ENCODE peak calls at places on chromosome 12, in eight cellular contexts. F is keratinocyte; S is MM.1S; Z is ovary; N is pancreas; J is CD8-positive, alpha-beta T cell; U is Caco-2; C is lower lobe of right lung. Y is an unnamed sample.

GRCh38 chr12:101670007-101670671 is 27.3 kb upstream of the CHPT1 start:
- DNase-seq in C (no peak), N (no peak), F (no peak), S (peak; percentile 8), U (peak; percentile 42), J (peak; percentile 49), Z (no peak), Y (peak; percentile 72)

GRCh38 chr12:14563051-14563450 is 4.6 kb downstream of the PLBD1 start:
- DNase-seq in J (no peak), N (no peak), Z (no peak), U (no peak), S (no peak), C (no peak), F (no peak), Y (no peak)

GRCh38 chr12:118773956-118774723 is 207.2 kb upstream of the SRRM4 start:
- DNase-seq in S (no peak), C (no peak), Z (no peak), J (no peak), U (no peak), N (no peak), F (no peak), Y (no peak)

GRCh38 chr12:108980831-108981618 is 39.8 kb downstream of the SVOP start:
- DNase-seq in Z (no peak), F (no peak), S (no peak), J (no peak), C (no peak), U (peak; percentile 46), N (no peak), Y (peak; percentile 73)

GRCh38 chr12:110733089-110733715 is 9.5 kb downstream of the PPP1CC start:
- DNase-seq in S (no peak), J (no peak), N (no peak), C (no peak), U (no peak), Z (no peak), F (no peak), Y (peak; percentile 9)

GRCh38 chr12:19517583-19517982 is 78.3 kb downstream of the AEBP2 start:
- DNase-seq in F (no peak), U (no peak), C (no peak), N (no peak), J (no peak), S (no peak), Z (no peak), Y (no peak)

GRCh38 chr12:119659289-119659897 is 8.5 kb upstream of the PRKAB1 start:
- DNase-seq in J (no peak), F (no peak), S (peak; percentile 26), U (no peak), Z (no peak), N (no peak), C (no peak), Y (peak; percentile 42)

GRCh38 chr12:62934799-62935674 is at the start of gene PPM1H:
- DNase-seq in F (no peak), N (peak; percentile 97), Z (peak; percentile 60), C (peak; percentile 87), U (peak; percentile 97), J (no peak), S (peak; percentile 95), Y (peak; percentile 29)

GRCh38 chr12:65612440-65612839 is 211.8 kb upstream of the HMGA2 start:
- DNase-seq in U (no peak), Z (no peak), S (no peak), J (no peak), C (no peak), N (no peak), F (no peak), Y (peak; percentile 78)

GRCh38 chr12:104569348-104570173 is 112.8 kb downstream of the CHST11 start:
- DNase-seq in F (no peak), U (no peak), Z (no peak), N (no peak), C (peak; percentile 51), J (peak; percentile 74), S (peak; percentile 50), Y (no peak)

DNA sequence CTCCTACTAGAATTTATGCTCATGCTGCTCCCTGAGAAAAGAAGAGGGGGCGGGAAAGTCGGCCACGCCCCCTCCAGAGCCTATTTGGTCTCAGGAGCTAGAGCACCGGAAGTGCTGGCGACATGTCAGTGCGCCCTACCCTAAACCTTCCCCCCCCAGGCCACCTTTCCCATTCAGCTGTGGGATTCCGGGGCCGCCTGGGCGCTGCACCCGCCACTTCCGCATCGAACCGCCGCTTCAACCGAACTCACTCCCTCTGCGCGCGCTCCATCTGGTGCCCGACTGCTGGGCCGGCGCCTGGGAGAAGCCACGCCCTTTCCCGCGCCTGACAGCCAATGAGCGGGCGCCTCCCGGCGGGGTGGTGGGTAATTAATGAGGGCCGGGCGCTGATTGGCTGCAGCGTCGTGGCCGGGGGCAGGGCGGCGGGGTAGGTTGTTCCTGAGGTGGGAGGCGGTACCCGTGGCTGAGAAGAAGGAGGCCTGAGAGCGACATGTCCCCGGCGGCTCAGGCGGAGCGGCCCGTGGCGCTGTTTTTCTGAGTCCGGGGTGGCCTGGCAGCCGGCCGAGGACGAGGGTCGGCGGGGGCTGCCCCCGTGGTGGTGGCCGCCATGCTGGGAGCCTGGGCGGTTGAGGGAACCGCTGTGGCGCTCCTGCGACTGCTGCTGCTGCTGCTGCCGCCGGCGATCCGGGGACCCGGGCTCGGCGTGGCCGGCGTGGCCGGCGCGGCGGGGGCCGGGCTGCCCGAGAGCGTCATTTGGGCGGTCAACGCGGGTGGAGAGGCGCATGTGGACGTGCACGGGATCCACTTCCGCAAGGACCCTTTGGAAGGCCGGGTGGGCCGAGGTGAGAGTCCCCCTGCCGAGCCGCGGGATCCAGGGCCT is at the start of gene MLEC:
- DNase-seq in F (peak; percentile 74), Z (peak; percentile 99), C (peak; percentile 98), J (peak; percentile 99), U (peak; percentile 98), N (peak; percentile 99), S (peak; percentile 92), Y (peak; percentile 96)
- TF ChIP-seq CTCF in F (peak; percentile 44), Z (peak; percentile 21), C (peak; percentile 15), J (no peak), U (no peak), N (no peak), S (no peak), Y (peak; percentile 18)

GRCh38 chr12:49864817-49865090 is 21.8 kb upstream of the BCDIN3D start:
- DNase-seq in N (no peak), S (no peak), U (no peak), J (no peak), C (no peak), F (no peak), Z (no peak), Y (no peak)
- H3K4me3 ChIP-seq in N (no peak overlapping the region), S (no peak overlapping the region), U (no peak overlapping the region), J (no peak overlapping the region), C (no peak overlapping the region), F (no peak overlapping the region), Z (no peak overlapping the region), Y (no peak overlapping the region)

GRCh38 chr12:59861635-59862034 is 265.8 kb downstream of the SLC16A7 start:
- DNase-seq in Z (no peak), U (no peak), J (no peak), C (no peak), S (no peak), F (no peak), N (no peak), Y (no peak)

GRCh38 chr12:59858508-59858907 is 262.7 kb downstream of the SLC16A7 start:
- DNase-seq in C (no peak), N (no peak), F (no peak), Z (no peak), U (peak; percentile 86), J (no peak), S (no peak), Y (no peak)
- H3K36me3 ChIP-seq in C (no peaks in the 10 kb centered on the region), N (no peaks in the 10 kb centered on the region), F (no peaks in the 10 kb centered on the region), Z (no peaks in the 10 kb centered on the region), U (no peaks in the 10 kb centered on the region), J (no peaks in the 10 kb centered on the region), S (no peaks in the 10 kb centered on the region), Y (no peaks in the 10 kb centered on the region)

DNA sequence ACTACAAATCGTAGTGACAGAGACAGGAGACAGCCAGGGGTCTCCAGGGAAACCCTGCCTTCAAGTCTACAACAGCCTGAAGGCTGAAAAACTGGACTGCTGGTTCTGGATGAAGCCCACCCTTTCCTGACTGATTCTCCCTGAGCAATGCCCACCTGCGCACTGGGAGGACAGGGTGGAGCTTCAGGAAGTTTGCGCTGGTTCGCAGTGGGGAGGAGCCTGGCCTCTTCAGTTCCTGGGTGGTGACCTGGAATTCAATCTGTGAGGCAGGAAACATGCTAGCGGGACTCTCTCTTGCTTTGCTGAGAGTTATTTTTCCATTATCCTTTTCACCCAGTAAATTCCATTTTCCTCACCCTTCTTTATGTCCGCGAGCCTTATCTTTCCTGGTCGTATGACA is 600.8 kb downstream of the TRHDE start:
- DNase-seq in Z (no peak), N (no peak), C (no peak), J (no peak), S (no peak), F (no peak), U (no peak), Y (no peak)
- TF ChIP-seq CTCF in Z (no peak), N (no peak), C (no peak), J (no peak), S (no peak), F (no peak), U (no peak), Y (no peak)

DNA sequence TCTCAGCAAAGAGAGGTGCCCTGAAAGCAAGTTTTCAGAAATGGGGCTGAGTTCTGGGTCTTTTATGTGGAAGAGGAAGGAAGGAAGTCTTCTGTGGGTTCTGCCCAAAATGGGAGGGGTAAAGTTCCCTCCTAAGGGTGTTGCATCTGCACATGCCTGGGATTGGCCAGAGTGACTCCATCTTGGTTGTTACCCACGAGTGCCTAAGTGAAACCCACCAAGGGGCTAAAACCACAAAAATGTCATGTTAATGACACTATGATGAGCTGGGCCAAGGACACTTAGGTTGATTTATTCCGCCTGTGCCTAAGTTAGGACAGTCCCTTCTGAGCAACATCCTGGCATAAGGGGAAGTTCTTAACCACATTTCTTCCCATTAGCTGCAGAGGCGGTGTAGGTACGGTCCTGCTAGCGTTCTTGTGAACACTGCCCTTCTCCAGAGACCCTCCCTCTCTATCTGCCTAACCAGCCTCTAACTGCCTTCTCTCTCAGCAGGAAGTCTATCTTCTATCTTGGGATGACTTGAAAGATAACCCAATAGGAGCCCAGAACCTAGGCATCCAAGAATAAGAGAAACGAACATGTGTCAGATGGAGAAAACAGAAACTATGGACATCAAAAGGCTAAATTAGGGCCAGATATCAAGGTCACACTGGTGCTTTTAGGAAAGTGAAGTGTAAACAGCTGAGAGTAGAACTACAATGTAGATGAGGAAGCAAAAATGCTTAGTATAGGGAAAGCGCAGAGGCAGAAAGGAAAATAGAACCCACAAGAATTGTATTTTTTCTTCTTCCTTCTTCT is 104.1 kb upstream of the AMN1 start:
- DNase-seq in J (peak; percentile 47), N (no peak), Z (no peak), C (no peak), S (no peak), U (no peak), F (no peak), Y (no peak)
- H3K4me3 ChIP-seq in J (peak overlapping the region; percentile 1), N (no peak overlapping the region), Z (no peak overlapping the region), C (no peak overlapping the region), S (no peak overlapping the region), U (no peak overlapping the region), F (no peak overlapping the region), Y (no peak overlapping the region)

DNA sequence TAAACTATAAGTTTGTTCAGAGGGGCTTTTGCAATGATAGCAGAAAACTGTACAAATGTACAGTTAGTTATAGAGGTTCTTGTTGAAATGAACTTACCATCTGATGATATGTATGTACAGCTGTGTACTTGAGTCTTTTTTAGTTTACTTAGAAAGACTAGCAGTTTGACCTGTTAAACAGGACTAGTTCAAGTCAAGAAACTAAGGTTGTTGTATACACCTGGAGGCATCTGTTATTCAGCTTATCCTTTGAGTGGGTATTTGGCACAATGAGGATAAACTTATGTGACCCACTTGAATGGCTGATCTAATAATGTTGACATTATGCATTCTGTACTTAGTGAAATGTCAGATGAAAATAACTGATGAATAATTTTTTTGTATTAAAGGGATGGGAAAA is 13.4 kb downstream of the MTERF2 start:
- DNase-seq in Z (no peak), C (no peak), S (no peak), N (no peak), J (no peak), U (no peak), F (no peak), Y (no peak)
- H3K36me3 ChIP-seq in Z (no peaks in the 10 kb centered on the region), C (peaks cover 26% of the 10 kb centered on the region), S (no peaks in the 10 kb centered on the region), N (no peaks in the 10 kb centered on the region), J (peaks cover 12% of the 10 kb centered on the region), U (no peaks in the 10 kb centered on the region), F (peaks cover 9% of the 10 kb centered on the region), Y (peaks cover 35% of the 10 kb centered on the region)

Y was measured in brain microvascular endothelial cell.